ENCODE peak calls at places on chromosome 9, in four cellular contexts. One of them, this sample, is unnamed.

GRCh38 chr9:105405514-105406131 is 42.2 kb upstream of the FSD1L start:
- DNase-seq in HepG2: no peak
- DNase-seq in K562: no peak
- DNase-seq in GM12878: peak
- DNase-seq in this sample: no peak

GRCh38 chr9:23493219-23493618 is 332.8 kb downstream of the ELAVL2 start:
- DNase-seq in K562: no peak
- DNase-seq in GM12878: no peak
- DNase-seq in HepG2: no peak
- DNase-seq in this sample: no peak

GRCh38 chr9:123069010-123069481 is 35.6 kb downstream of the GPR21 start:
- DNase-seq in HepG2: no peak
- DNase-seq in K562: no peak
- DNase-seq in GM12878: no peak
- DNase-seq in this sample: no peak

GRCh38 chr9:121707477-121708424 is 56.3 kb downstream of the DAB2IP start:
- DNase-seq in HepG2: no peak
- DNase-seq in K562: no peak
- DNase-seq in GM12878: peak
- DNase-seq in this sample: no peak

GRCh38 chr9:117714282-117714681 is 10.1 kb downstream of the TLR4 start:
- DNase-seq in GM12878: no peak
- DNase-seq in K562: no peak
- DNase-seq in HepG2: no peak
- DNase-seq in this sample: peak

GRCh38 chr9:135508211-135508820 is 7.8 kb downstream of the MRPS2 start:
- DNase-seq in GM12878: no peak
- DNase-seq in HepG2: no peak
- DNase-seq in K562: no peak
- DNase-seq in this sample: peak

GRCh38 chr9:113298924-113299770 is 4.0 kb downstream of the RNF183 start:
- DNase-seq in K562: no peak
- DNase-seq in HepG2: no peak
- DNase-seq in GM12878: no peak
- DNase-seq in this sample: peak

GRCh38 chr9:94672811-94673487 is 33.6 kb upstream of the FBP1 start:
- DNase-seq in GM12878: no peak
- DNase-seq in HepG2: no peak
- DNase-seq in K562: no peak
- DNase-seq in this sample: no peak

GRCh38 chr9:79224672-79225433 is 346.9 kb upstream of the TLE4 start:
- DNase-seq in K562: no peak
- DNase-seq in GM12878: no peak
- DNase-seq in HepG2: no peak
- DNase-seq in this sample: no peak

GRCh38 chr9:134536101-134536900 is 105.3 kb upstream of the COL5A1 start:
- DNase-seq in HepG2: no peak
- DNase-seq in K562: no peak
- DNase-seq in GM12878: no peak
- DNase-seq in this sample: no peak

GRCh38 chr9:10366171-10366779 is 246.5 kb downstream of the PTPRD start:
- DNase-seq in K562: no peak
- DNase-seq in HepG2: peak
- DNase-seq in GM12878: peak
- DNase-seq in this sample: no peak

GRCh38 chr9:72718503-72718902 is 197.1 kb downstream of the TMC1 start:
- DNase-seq in HepG2: no peak
- DNase-seq in GM12878: no peak
- DNase-seq in K562: no peak
- DNase-seq in this sample: no peak

GRCh38 chr9:71249729-71250317 is 128.4 kb upstream of the TRPM3 start:
- DNase-seq in K562: peak
- DNase-seq in HepG2: peak
- DNase-seq in GM12878: no peak
- DNase-seq in this sample: no peak

GRCh38 chr9:129995409-129996160 is 47.4 kb downstream of the FNBP1 start:
- DNase-seq in K562: peak
- DNase-seq in HepG2: no peak
- DNase-seq in GM12878: no peak
- DNase-seq in this sample: no peak

GRCh38 chr9:93665128-93665565 is 88.8 kb downstream of the PHF2 start:
- DNase-seq in GM12878: no peak
- DNase-seq in K562: no peak
- DNase-seq in HepG2: no peak
- DNase-seq in this sample: peak

GRCh38 chr9:407255-407654 is 192.6 kb downstream of the DOCK8 start:
- DNase-seq in HepG2: no peak
- DNase-seq in K562: no peak
- DNase-seq in GM12878: no peak
- DNase-seq in this sample: no peak

GRCh38 chr9:4277531-4277991 is 22.3 kb downstream of the GLIS3 start:
- DNase-seq in HepG2: no peak
- DNase-seq in K562: no peak
- DNase-seq in GM12878: no peak
- DNase-seq in this sample: no peak

GRCh38 chr9:89226076-89226475 is 47.5 kb upstream of the SHC3 start:
- DNase-seq in GM12878: no peak
- DNase-seq in K562: no peak
- DNase-seq in HepG2: no peak
- DNase-seq in this sample: peak

GRCh38 chr9:104748359-104749031 is 1.0 kb downstream of the NIPSNAP3A start:
- DNase-seq in K562: peak
- DNase-seq in GM12878: no peak
- DNase-seq in HepG2: peak
- DNase-seq in this sample: no peak

GRCh38 chr9:137237759-137238726 is 3.0 kb upstream of the TUBB4B start:
- DNase-seq in K562: no peak
- DNase-seq in HepG2: no peak
- DNase-seq in GM12878: no peak
- DNase-seq in this sample: no peak

GRCh38 chr9:16618524-16618923 is 251.9 kb downstream of the BNC2 start:
- DNase-seq in GM12878: no peak
- DNase-seq in K562: no peak
- DNase-seq in HepG2: no peak
- DNase-seq in this sample: no peak

GRCh38 chr9:86903461-86904010 is 43.8 kb downstream of the GAS1 start:
- DNase-seq in K562: no peak
- DNase-seq in GM12878: no peak
- DNase-seq in HepG2: no peak
- DNase-seq in this sample: peak

GRCh38 chr9:15306068-15306756 is 804 bp downstream of the TTC39B start:
- DNase-seq in HepG2: peak
- DNase-seq in GM12878: no peak
- DNase-seq in K562: no peak
- DNase-seq in this sample: peak

GRCh38 chr9:129281506-129282145 is 103.6 kb upstream of the IER5L start:
- DNase-seq in K562: no peak
- DNase-seq in GM12878: no peak
- DNase-seq in HepG2: no peak
- DNase-seq in this sample: no peak

GRCh38 chr9:10000669-10001068 is 612.1 kb downstream of the PTPRD start:
- DNase-seq in GM12878: no peak
- DNase-seq in K562: no peak
- DNase-seq in HepG2: no peak
- DNase-seq in this sample: peak

GRCh38 chr9:125428060-125428481 is 166.4 kb downstream of the GAPVD1 start:
- DNase-seq in HepG2: no peak
- DNase-seq in K562: peak
- DNase-seq in GM12878: no peak
- DNase-seq in this sample: peak

GRCh38 chr9:91345978-91346377 is 15.7 kb downstream of the AUH start:
- DNase-seq in HepG2: no peak
- DNase-seq in GM12878: no peak
- DNase-seq in K562: no peak
- DNase-seq in this sample: no peak

GRCh38 chr9:78552802-78553201 is 255.9 kb downstream of the PSAT1 start:
- DNase-seq in K562: no peak
- DNase-seq in GM12878: no peak
- DNase-seq in HepG2: no peak
- DNase-seq in this sample: no peak

GRCh38 chr9:120563044-120563443 is 16.9 kb downstream of the CDK5RAP2 start:
- DNase-seq in HepG2: no peak
- DNase-seq in GM12878: no peak
- DNase-seq in K562: peak
- DNase-seq in this sample: no peak

GRCh38 chr9:131095666-131096489 is 453 bp upstream of the AIF1L start:
- DNase-seq in K562: peak
- DNase-seq in HepG2: peak
- DNase-seq in GM12878: no peak
- DNase-seq in this sample: peak

GRCh38 chr9:134776080-134776796 is 104.4 kb upstream of the FCN2 start:
- DNase-seq in HepG2: no peak
- DNase-seq in K562: no peak
- DNase-seq in GM12878: no peak
- DNase-seq in this sample: no peak

GRCh38 chr9:119337566-119337965 is 31.7 kb downstream of the BRINP1 start:
- DNase-seq in GM12878: no peak
- DNase-seq in HepG2: no peak
- DNase-seq in K562: no peak
- DNase-seq in this sample: no peak

GRCh38 chr9:135864447-135865049 is 42.8 kb downstream of the CAMSAP1 start:
- DNase-seq in K562: peak
- DNase-seq in GM12878: no peak
- DNase-seq in HepG2: peak
- DNase-seq in this sample: peak

DNA sequence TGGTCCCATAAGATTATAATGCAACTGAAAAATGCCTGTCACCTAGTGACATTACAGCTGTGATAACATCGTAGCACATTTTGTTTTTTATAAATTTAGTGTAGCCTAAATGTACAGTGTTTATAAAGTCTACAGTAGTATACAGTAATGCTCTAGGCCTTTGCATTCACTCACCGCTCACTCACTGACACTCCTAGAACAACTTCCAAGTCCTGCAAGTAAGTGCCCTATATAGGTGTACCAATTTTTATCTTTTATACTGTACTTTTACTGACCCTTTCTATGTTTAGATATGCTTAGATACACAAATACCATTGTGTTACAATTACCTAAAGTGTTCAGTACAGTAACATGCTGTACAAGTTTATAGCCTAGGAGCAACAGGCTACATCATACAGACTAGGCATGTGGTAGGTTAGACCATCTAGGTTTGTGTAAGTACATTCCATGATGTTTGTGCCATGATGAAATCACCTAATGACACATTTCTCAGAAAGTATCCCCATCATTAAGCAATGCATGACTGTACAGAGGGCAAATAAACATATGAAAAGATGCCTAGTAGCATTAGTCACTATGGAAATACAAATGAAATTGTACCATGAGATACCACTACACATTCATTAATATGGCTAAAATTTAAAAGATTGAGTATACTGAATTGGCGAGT is 127.6 kb downstream of the TRPM6 start:
- DNase-seq in GM12878: no peak
- DNase-seq in K562: no peak
- DNase-seq in HepG2: peak
- DNase-seq in this sample: no peak
- TF ChIP-seq MAX in GM12878: no peak
- TF ChIP-seq MAX in K562: no peak
- TF ChIP-seq MAX in HepG2: no peak
- TF ChIP-seq MAX in this sample: no peak

GRCh38 chr9:107177857-107178256 is 105.2 kb upstream of the RAD23B start:
- DNase-seq in K562: no peak
- DNase-seq in HepG2: no peak
- DNase-seq in GM12878: no peak
- DNase-seq in this sample: no peak
- TF ChIP-seq ATF3 in K562: no peak
- TF ChIP-seq ATF3 in HepG2: no peak
- TF ChIP-seq ATF3 in GM12878: no peak
- TF ChIP-seq ATF3 in this sample: no peak

GRCh38 chr9:34385561-34386230 is 9.0 kb upstream of the MYORG start:
- DNase-seq in GM12878: no peak
- DNase-seq in K562: no peak
- DNase-seq in HepG2: no peak
- DNase-seq in this sample: no peak
- TF ChIP-seq MAX in GM12878: no peak
- TF ChIP-seq MAX in K562: no peak
- TF ChIP-seq MAX in HepG2: no peak
- TF ChIP-seq MAX in this sample: no peak

DNA sequence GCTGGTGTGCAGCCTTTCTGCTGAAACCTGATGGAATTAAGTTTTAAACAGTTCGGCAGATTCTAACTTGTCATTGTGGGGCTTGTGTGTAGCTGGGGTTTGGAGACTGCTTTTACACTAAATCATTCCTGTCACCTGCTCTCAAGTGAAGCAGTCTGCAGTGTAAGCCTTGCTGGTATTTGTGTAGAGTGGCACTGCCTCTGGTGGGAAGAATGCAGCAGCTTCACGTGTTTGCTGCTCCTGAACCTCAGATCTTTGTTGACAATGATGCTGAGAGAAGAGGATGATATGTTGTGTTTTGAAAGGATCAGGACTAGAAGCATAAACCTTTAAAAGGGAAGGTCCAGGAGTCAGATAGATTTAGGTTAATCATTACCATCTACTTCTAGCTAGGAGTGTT is 88.1 kb downstream of the KDM4C start:
- DNase-seq in GM12878: no peak
- DNase-seq in HepG2: peak
- DNase-seq in K562: no peak
- DNase-seq in this sample: peak
- TF ChIP-seq ATF3 in GM12878: no peak
- TF ChIP-seq ATF3 in HepG2: no peak
- TF ChIP-seq ATF3 in K562: no peak
- TF ChIP-seq ATF3 in this sample: no peak

DNA sequence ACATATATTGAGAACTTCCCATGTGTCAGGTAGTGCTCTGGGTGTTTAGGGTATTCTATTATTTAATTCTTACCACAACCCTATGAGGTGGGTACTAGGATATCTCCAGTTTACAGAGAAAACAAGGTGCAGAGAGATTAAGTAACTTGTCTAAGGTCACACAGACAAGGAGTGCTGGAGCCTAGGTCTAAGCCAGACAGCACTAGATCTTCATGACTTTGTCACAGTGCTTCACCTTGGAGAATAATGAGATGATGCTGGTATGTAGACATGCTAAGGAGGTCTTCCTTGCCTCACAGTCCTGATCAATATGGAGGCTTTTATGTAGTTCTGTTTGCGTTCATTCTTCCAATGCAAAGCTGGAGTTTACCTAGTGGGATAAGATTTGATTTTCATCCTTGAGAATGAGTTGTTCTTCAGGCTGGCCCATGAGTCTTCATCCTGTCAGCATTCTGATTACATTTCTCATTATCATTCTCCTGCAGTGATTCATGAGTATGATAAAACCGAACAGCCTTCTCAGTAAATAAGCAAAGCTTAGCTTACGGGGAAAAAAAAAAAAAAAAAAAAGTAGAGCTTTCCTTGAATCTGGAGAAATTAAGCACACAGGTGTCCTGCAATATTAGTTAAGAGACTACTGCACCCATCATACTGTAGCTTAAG is 176.3 kb downstream of the C9orf152 start:
- DNase-seq in GM12878: no peak
- DNase-seq in HepG2: no peak
- DNase-seq in K562: no peak
- DNase-seq in this sample: no peak
- TF ChIP-seq MAX in GM12878: no peak
- TF ChIP-seq MAX in HepG2: no peak
- TF ChIP-seq MAX in K562: no peak
- TF ChIP-seq MAX in this sample: no peak

GRCh38 chr9:69264526-69264925 is 60.5 kb upstream of the ENTREP1 start:
- DNase-seq in HepG2: no peak
- DNase-seq in GM12878: no peak
- DNase-seq in K562: no peak
- DNase-seq in this sample: no peak
- TF ChIP-seq ATF3 in HepG2: no peak
- TF ChIP-seq ATF3 in GM12878: no peak
- TF ChIP-seq ATF3 in K562: no peak
- TF ChIP-seq ATF3 in this sample: no peak

GRCh38 chr9:115207003-115207837 is 89.3 kb upstream of the TNC start:
- DNase-seq in GM12878: peak
- DNase-seq in K562: no peak
- DNase-seq in HepG2: no peak
- DNase-seq in this sample: no peak
- TF ChIP-seq MAX in GM12878: no peak
- TF ChIP-seq MAX in K562: no peak
- TF ChIP-seq MAX in HepG2: no peak
- TF ChIP-seq MAX in this sample: no peak